ENCODE peak calls at places on chromosome 12, in ten cellular contexts. T, M, J, Z, A, H, W, B, X and K are unnamed samples.

GRCh38 chr12:26896913-26897312 is 40.9 kb downstream of the INTS13 start:
- DNase-seq in T (no peak), M (no peak), J (no peak), Z (no peak), A (no peak), H (no peak), W (no peak), B (no peak), X (no peak), K (no peak)

GRCh38 chr12:123900898-123901376 is 71.7 kb downstream of the CCDC92 start:
- DNase-seq in T (no peak), M (no peak), J (no peak), Z (no peak), A (peak; percentile 18), H (no peak), W (peak; percentile 65), B (no peak), X (no peak), K (no peak)

GRCh38 chr12:4849024-4849594 is 60.6 kb upstream of the KCNA1 start:
- DNase-seq in T (no peak), M (no peak), J (no peak), Z (peak; percentile 20), A (peak; percentile 58), H (peak; percentile 21), W (peak; percentile 30), B (no peak), X (no peak), K (peak; percentile 17)

GRCh38 chr12:107515446-107515958 is 170.1 kb upstream of the PWP1 start:
- DNase-seq in T (peak; percentile 78), M (peak; percentile 86), J (no peak), Z (no peak), A (peak; percentile 67), H (no peak), W (peak; percentile 98), B (peak; percentile 95), X (peak; percentile 72), K (no peak)

GRCh38 chr12:95208678-95209077 is 8.6 kb downstream of the FGD6 start:
- DNase-seq in T (no peak), M (no peak), J (no peak), Z (no peak), A (no peak), H (no peak), W (no peak), B (no peak), X (no peak), K (no peak)

GRCh38 chr12:110179291-110179690 is 55.1 kb downstream of the IFT81 start:
- DNase-seq in T (no peak), M (peak; percentile 32), J (no peak), Z (no peak), A (peak; percentile 11), H (no peak), W (peak; percentile 80), B (peak; percentile 73), X (no peak), K (no peak)

GRCh38 chr12:113857371-113857770 is 108.8 kb downstream of the RBM19 start:
- DNase-seq in T (no peak), M (no peak), J (no peak), Z (no peak), A (no peak), H (no peak), W (no peak), B (no peak), X (no peak), K (no peak)

GRCh38 chr12:44381341-44381740 is 494.8 kb downstream of the NELL2 start:
- DNase-seq in T (no peak), M (no peak), J (no peak), Z (no peak), A (no peak), H (no peak), W (no peak), B (no peak), X (no peak), K (no peak)

GRCh38 chr12:125512541-125513298 is 447.5 kb downstream of the AACS start:
- DNase-seq in T (no peak), M (no peak), J (no peak), Z (no peak), A (no peak), H (no peak), W (no peak), B (no peak), X (no peak), K (no peak)

GRCh38 chr12:26122681-26123481 is 2.0 kb downstream of the BHLHE41 start:
- DNase-seq in T (peak; percentile 55), M (no peak), J (no peak), Z (peak; percentile 22), A (peak; percentile 82), H (no peak), W (peak; percentile 90), B (peak; percentile 73), X (peak; percentile 75), K (no peak)

GRCh38 chr12:9634177-9634803 is 26.6 kb upstream of the KLRB1 start:
- DNase-seq in T (no peak), M (no peak), J (peak; percentile 64), Z (peak; percentile 75), A (peak; percentile 66), H (peak; percentile 80), W (peak; percentile 44), B (peak; percentile 36), X (no peak), K (peak; percentile 67)

GRCh38 chr12:1591029-1591428 is 3.4 kb downstream of the FBXL14 start:
- DNase-seq in T (no peak), M (no peak), J (no peak), Z (peak; percentile 49), A (no peak), H (peak; percentile 38), W (peak; percentile 58), B (no peak), X (no peak), K (peak; percentile 18)

GRCh38 chr12:121697093-121697698 is 15.4 kb upstream of the TMEM120B start:
- DNase-seq in T (no peak), M (no peak), J (no peak), Z (peak; percentile 54), A (peak; percentile 67), H (peak; percentile 47), W (peak; percentile 36), B (peak; percentile 46), X (no peak), K (peak; percentile 60)

GRCh38 chr12:72560370-72560769 is 288.2 kb downstream of the TRHDE start:
- DNase-seq in T (no peak), M (no peak), J (no peak), Z (no peak), A (no peak), H (no peak), W (no peak), B (no peak), X (no peak), K (no peak)

GRCh38 chr12:51914034-51914923 is 7.0 kb downstream of the ACVRL1 start:
- DNase-seq in T (no peak), M (no peak), J (no peak), Z (no peak), A (no peak), H (no peak), W (no peak), B (no peak), X (no peak), K (no peak)

GRCh38 chr12:6426882-6427671 is 17.7 kb upstream of the CD27 start:
- DNase-seq in T (no peak), M (no peak), J (peak; percentile 89), Z (peak; percentile 84), A (no peak), H (peak; percentile 71), W (no peak), B (no peak), X (no peak), K (peak; percentile 53)

GRCh38 chr12:91892081-91892855 is 253.4 kb downstream of the BTG1 start:
- DNase-seq in T (no peak), M (no peak), J (no peak), Z (no peak), A (no peak), H (no peak), W (no peak), B (peak; percentile 43), X (no peak), K (no peak)

GRCh38 chr12:88895634-88896033 is 315.4 kb upstream of the KITLG start:
- DNase-seq in T (no peak), M (no peak), J (no peak), Z (no peak), A (no peak), H (no peak), W (peak; percentile 21), B (no peak), X (no peak), K (no peak)

GRCh38 chr12:30970559-30971202 is 44.1 kb downstream of the TSPAN11 start:
- DNase-seq in T (no peak), M (no peak), J (no peak), Z (no peak), A (peak; percentile 10), H (no peak), W (no peak), B (no peak), X (no peak), K (no peak)

GRCh38 chr12:114671664-114672476 is 12.1 kb downstream of the TBX3 start:
- DNase-seq in T (no peak), M (no peak), J (no peak), Z (no peak), A (no peak), H (no peak), W (no peak), B (no peak), X (peak; percentile 55), K (no peak)